ENCODE peak calls at places on chromosomes 5 and 9, in eight cellular contexts. B is GM12865; O is OCI-LY7; E is fibroblast of lung; R is fibroblast of pulmonary artery; U is GM06990; Y is MM.1S; P is CD4-positive, alpha-beta T cell. W is an unnamed sample.

GRCh38 chr9:134378901-134379338 is 52.7 kb downstream of the RXRA start:
- DNase-seq in U (no peak), R (peak; percentile 42), O (no peak), B (no peak), P (no peak), Y (no peak), E (peak; percentile 56), W (no peak)

GRCh38 chr9:76637426-76637825 is 126.8 kb upstream of the PCA3 start:
- DNase-seq in R (no peak), B (no peak), Y (no peak), E (no peak), U (no peak), O (no peak), P (no peak), W (no peak)

GRCh38 chr5:132283423-132284043 is 10.7 kb upstream of the SLC22A4 start:
- DNase-seq in R (peak; percentile 69), B (no peak), U (no peak), E (peak; percentile 75), Y (no peak), O (peak; percentile 15), P (no peak), W (no peak)

GRCh38 chr5:171481791-171482536 is 62.5 kb downstream of the FGF18 start:
- DNase-seq in U (no peak), Y (no peak), O (no peak), E (no peak), B (no peak), R (no peak), P (no peak), W (no peak)

GRCh38 chr5:93280518-93280917 is 300.5 kb downstream of the NR2F1-AS1 start:
- DNase-seq in U (no peak), B (no peak), E (no peak), Y (no peak), O (no peak), P (no peak), R (no peak), W (no peak)

GRCh38 chr5:89105171-89105695 is 222.2 kb upstream of the MEF2C start:
- DNase-seq in O (no peak), R (no peak), P (no peak), U (no peak), B (no peak), Y (no peak), E (no peak), W (no peak)

GRCh38 chr9:78462616-78463015 is 165.7 kb downstream of the PSAT1 start:
- DNase-seq in B (no peak), O (no peak), Y (no peak), P (no peak), E (no peak), U (no peak), R (no peak), W (peak; percentile 12)

GRCh38 chr5:105956456-105957177 is 1714.1 kb downstream of the EFNA5 start:
- DNase-seq in B (no peak), Y (no peak), O (no peak), E (peak; percentile 39), P (no peak), R (peak; percentile 31), U (no peak), W (peak; percentile 70)

GRCh38 chr5:119452373-119453044 is at the start of gene HSD17B4:
- DNase-seq in B (peak; percentile 91), O (peak; percentile 89), P (peak; percentile 72), E (peak; percentile 88), U (peak; percentile 91), Y (peak; percentile 94), R (peak; percentile 88), W (peak; percentile 92)

GRCh38 chr5:24749701-24750100 is 104.9 kb upstream of the CDH10 start:
- DNase-seq in O (no peak), P (no peak), B (no peak), U (no peak), E (no peak), Y (no peak), R (peak; percentile 3), W (no peak)

GRCh38 chr9:74645007-74645639 is 148.0 kb downstream of the RORB start:
- DNase-seq in O (peak; percentile 33), E (no peak), U (no peak), R (peak; percentile 21), P (no peak), Y (peak; percentile 35), B (peak; percentile 23), W (peak; percentile 8)

GRCh38 chr5:112533315-112533867 is 114.3 kb upstream of the EPB41L4A start:
- DNase-seq in Y (no peak), R (no peak), O (peak; percentile 4), P (no peak), B (peak; percentile 12), E (no peak), U (no peak), W (no peak)

GRCh38 chr9:120846251-120846869 is 3.6 kb upstream of the PSMD5 start:
- DNase-seq in U (no peak), P (no peak), R (no peak), E (no peak), O (no peak), B (no peak), Y (no peak), W (no peak)

GRCh38 chr9:128274245-128274644 is 1.6 kb downstream of the GOLGA2 start:
- DNase-seq in O (no peak), R (no peak), E (no peak), Y (no peak), U (no peak), P (no peak), B (no peak), W (no peak)

GRCh38 chr9:135085830-135086546 is 1.5 kb upstream of the OLFM1 start:
- DNase-seq in U (peak; percentile 38), E (peak; percentile 52), P (no peak), Y (peak; percentile 13), R (peak; percentile 64), O (peak; percentile 26), B (peak; percentile 40), W (peak; percentile 79)

GRCh38 chr9:103364753-103365152 is 369.6 kb downstream of the CYLC2 start:
- DNase-seq in B (no peak), U (no peak), E (no peak), R (peak; percentile 75), Y (no peak), P (no peak), O (no peak), W (no peak)

DNA sequence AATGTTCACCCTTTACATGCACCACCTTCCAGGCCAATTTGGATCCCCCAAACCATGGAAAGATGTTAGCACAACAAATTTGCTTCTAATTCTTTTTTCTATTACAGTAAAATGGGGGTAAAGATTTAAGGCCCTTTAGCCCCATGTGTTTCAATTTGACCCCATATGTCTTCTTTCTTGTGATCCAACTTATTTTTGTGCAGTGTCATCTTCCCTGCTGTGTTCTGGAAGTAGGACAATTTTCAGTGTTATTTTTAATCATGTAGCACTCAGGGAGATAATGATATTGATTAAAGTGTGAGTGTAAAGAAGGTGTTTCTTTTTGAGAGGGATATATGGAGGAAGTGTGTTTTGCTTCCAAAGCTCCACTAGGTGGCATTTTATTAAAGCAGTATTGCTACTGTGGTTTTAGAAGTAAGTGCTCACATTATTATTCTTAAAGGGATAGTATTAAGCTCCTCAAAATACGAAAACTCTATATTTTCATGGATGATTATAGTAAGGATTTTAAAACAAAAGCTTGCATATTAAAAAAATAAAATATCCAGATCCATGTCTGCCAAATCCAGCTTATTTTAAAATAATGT is 118.7 kb upstream of the ATP10B start:
- DNase-seq in P (no peak), Y (no peak), U (no peak), R (no peak), B (peak; percentile 15), O (peak; percentile 53), E (peak; percentile 1), W (no peak)
- TF ChIP-seq CTCF in P (no peak), Y (peak; percentile 5), U (peak; percentile 44), R (no peak), B (peak; percentile 24), O (peak; percentile 79), E (no peak), W (no peak)

GRCh38 chr5:151684690-151685361 is 1.9 kb downstream of the SPARC start:
- DNase-seq in U (no peak), E (peak; percentile 98), R (peak; percentile 96), Y (no peak), O (no peak), P (no peak), B (no peak), W (peak; percentile 95)
- TF ChIP-seq CTCF in U (peak; percentile 41), E (peak; percentile 35), R (peak; percentile 43), Y (peak; percentile 29), O (no peak), P (no peak), B (peak; percentile 38), W (peak; percentile 36)

DNA sequence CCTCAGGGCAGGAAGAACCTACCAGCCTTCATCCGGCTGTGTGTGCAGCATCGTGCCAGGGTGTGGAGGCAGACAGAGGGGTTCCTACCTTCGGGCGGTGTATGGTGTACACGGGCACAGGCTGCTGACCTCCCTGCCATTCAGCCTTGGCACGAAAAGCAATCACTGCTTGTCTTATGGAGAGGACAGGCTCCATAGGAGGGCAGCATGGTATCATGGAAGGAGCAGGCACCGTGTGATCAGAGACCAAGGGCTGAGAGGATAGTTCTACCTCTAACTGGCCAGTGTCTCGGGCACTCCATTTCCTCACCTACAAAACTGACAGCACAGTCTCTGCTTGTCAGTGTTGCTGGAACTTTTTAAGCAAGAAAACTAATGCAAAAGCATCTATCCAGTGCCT is 22.4 kb downstream of the TTLL11 start:
- DNase-seq in R (no peak), Y (no peak), O (no peak), U (no peak), E (no peak), P (no peak), B (no peak), W (no peak)
- TF ChIP-seq CTCF in R (no peak), Y (no peak), O (no peak), U (no peak), E (no peak), P (no peak), B (no peak), W (no peak)

DNA sequence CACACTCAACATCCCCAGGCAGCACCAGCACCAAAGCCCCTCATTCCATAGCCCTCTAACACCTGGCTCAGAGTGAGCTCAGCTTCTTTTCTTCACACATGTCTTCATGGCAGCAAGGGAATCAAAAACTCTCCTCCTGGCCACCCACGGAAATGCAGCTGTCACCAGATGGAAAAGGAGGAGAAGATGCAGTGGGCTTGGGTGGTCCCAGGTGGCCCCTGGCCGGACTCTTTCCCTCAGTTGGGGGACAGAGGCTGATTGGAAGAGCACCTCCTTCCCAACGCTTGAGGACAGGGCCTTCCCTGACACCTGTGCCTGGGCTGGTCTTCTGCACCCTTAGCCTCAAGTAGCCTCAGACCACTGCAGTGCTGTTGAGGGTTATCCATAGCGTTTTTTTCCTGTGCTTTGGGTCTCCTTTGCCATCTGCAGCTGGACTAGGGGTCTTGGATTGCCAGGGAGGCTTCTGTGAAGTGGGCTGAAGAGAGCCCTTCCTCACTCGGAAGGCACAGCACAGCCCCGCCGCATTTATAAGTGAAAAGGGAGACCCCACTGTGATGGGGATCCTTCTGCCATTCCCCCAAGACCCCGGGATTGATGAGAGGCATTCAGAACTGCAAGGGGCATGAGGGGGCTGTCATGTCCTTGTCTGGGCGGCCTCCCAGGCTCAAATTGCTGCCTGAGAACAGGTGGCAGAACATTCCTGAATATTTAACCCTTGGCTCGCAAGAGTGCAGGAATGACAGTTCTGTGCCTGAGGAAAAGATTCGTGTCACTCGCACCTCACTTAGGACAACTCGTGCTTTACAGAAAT is 200.0 kb downstream of the AUH start:
- DNase-seq in R (no peak), E (no peak), U (no peak), O (no peak), B (no peak), Y (no peak), P (no peak), W (no peak)
- TF ChIP-seq CTCF in R (no peak), E (no peak), U (no peak), O (no peak), B (no peak), Y (no peak), P (no peak), W (no peak)

W was measured in foreskin fibroblast.